ENCODE peak calls at places on chromosomes 6 and 20, in six cellular contexts. One of them, this sample, is unnamed.

GRCh38 chr20:57616143-57616951 is 3.9 kb downstream of the ZBP1 start:
- DNase-seq in PC-9: no peak
- DNase-seq in naive B cell: no peak
- DNase-seq in mucosa of descending colon: peak
- DNase-seq in NCI-H146: no peak
- DNase-seq in CD8-positive, alpha-beta T cell: no peak
- DNase-seq in this sample: no peak

GRCh38 chr6:5729813-5730212 is 276.9 kb downstream of the NRN1 start:
- DNase-seq in PC-9: no peak
- DNase-seq in naive B cell: no peak
- DNase-seq in mucosa of descending colon: no peak
- DNase-seq in NCI-H146: peak
- DNase-seq in CD8-positive, alpha-beta T cell: no peak
- DNase-seq in this sample: no peak

GRCh38 chr6:80457044-80457933 is 350.8 kb downstream of the BCKDHB start:
- DNase-seq in PC-9: peak
- DNase-seq in naive B cell: no peak
- DNase-seq in mucosa of descending colon: no peak
- DNase-seq in NCI-H146: no peak
- DNase-seq in CD8-positive, alpha-beta T cell: no peak
- DNase-seq in this sample: no peak

GRCh38 chr6:81792826-81793225 is 40.3 kb upstream of the TENT5A start:
- DNase-seq in PC-9: no peak
- DNase-seq in naive B cell: no peak
- DNase-seq in mucosa of descending colon: no peak
- DNase-seq in NCI-H146: peak
- DNase-seq in CD8-positive, alpha-beta T cell: no peak
- DNase-seq in this sample: no peak

GRCh38 chr20:33002087-33002808 is 2.0 kb downstream of the SUN5 start:
- DNase-seq in PC-9: no peak
- DNase-seq in naive B cell: no peak
- DNase-seq in mucosa of descending colon: no peak
- DNase-seq in NCI-H146: no peak
- DNase-seq in CD8-positive, alpha-beta T cell: no peak
- DNase-seq in this sample: no peak

GRCh38 chr20:40769677-40770285 is 80.7 kb upstream of the MAFB start:
- DNase-seq in PC-9: no peak
- DNase-seq in naive B cell: no peak
- DNase-seq in mucosa of descending colon: no peak
- DNase-seq in NCI-H146: no peak
- DNase-seq in CD8-positive, alpha-beta T cell: no peak
- DNase-seq in this sample: no peak

GRCh38 chr6:138500045-138500665 is 861 bp upstream of the NHSL1 start:
- DNase-seq in PC-9: no peak
- DNase-seq in naive B cell: no peak
- DNase-seq in mucosa of descending colon: no peak
- DNase-seq in NCI-H146: no peak
- DNase-seq in CD8-positive, alpha-beta T cell: no peak
- DNase-seq in this sample: no peak

GRCh38 chr6:3625161-3625979 is 126.1 kb downstream of the PXDC1 start:
- DNase-seq in PC-9: no peak
- DNase-seq in naive B cell: no peak
- DNase-seq in mucosa of descending colon: no peak
- DNase-seq in NCI-H146: peak
- DNase-seq in CD8-positive, alpha-beta T cell: no peak
- DNase-seq in this sample: no peak

GRCh38 chr20:15937179-15937578 is 636.1 kb downstream of the KIF16B start:
- DNase-seq in PC-9: no peak
- DNase-seq in naive B cell: peak
- DNase-seq in mucosa of descending colon: no peak
- DNase-seq in NCI-H146: no peak
- DNase-seq in CD8-positive, alpha-beta T cell: no peak
- DNase-seq in this sample: peak

GRCh38 chr20:63507083-63507743 is 8.3 kb upstream of the EEF1A2 start:
- DNase-seq in PC-9: no peak
- DNase-seq in naive B cell: no peak
- DNase-seq in mucosa of descending colon: no peak
- DNase-seq in NCI-H146: no peak
- DNase-seq in CD8-positive, alpha-beta T cell: no peak
- DNase-seq in this sample: no peak

GRCh38 chr20:1330075-1330830 is 1.3 kb upstream of the SDCBP2 start:
- DNase-seq in PC-9: peak
- DNase-seq in naive B cell: peak
- DNase-seq in mucosa of descending colon: peak
- DNase-seq in NCI-H146: no peak
- DNase-seq in CD8-positive, alpha-beta T cell: no peak
- DNase-seq in this sample: peak

GRCh38 chr6:4550227-4550597 is 226.0 kb upstream of the CDYL start:
- DNase-seq in PC-9: no peak
- DNase-seq in naive B cell: no peak
- DNase-seq in mucosa of descending colon: no peak
- DNase-seq in NCI-H146: no peak
- DNase-seq in CD8-positive, alpha-beta T cell: no peak
- DNase-seq in this sample: peak

GRCh38 chr20:17615645-17616479 is 46.0 kb downstream of the DSTN start:
- DNase-seq in PC-9: no peak
- DNase-seq in naive B cell: no peak
- DNase-seq in mucosa of descending colon: no peak
- DNase-seq in NCI-H146: peak
- DNase-seq in CD8-positive, alpha-beta T cell: no peak
- DNase-seq in this sample: no peak

GRCh38 chr6:73579851-73580246 is 59.0 kb upstream of the EEF1A1 start:
- DNase-seq in PC-9: peak
- DNase-seq in naive B cell: no peak
- DNase-seq in mucosa of descending colon: no peak
- DNase-seq in NCI-H146: no peak
- DNase-seq in CD8-positive, alpha-beta T cell: no peak
- DNase-seq in this sample: no peak

GRCh38 chr20:58829531-58829941 is 21.2 kb downstream of the GNAS-AS1 start:
- DNase-seq in PC-9: no peak
- DNase-seq in naive B cell: no peak
- DNase-seq in mucosa of descending colon: no peak
- DNase-seq in NCI-H146: no peak
- DNase-seq in CD8-positive, alpha-beta T cell: no peak
- DNase-seq in this sample: no peak

GRCh38 chr6:119575721-119576120 is 226.2 kb upstream of the MAN1A1 start:
- DNase-seq in PC-9: no peak
- DNase-seq in naive B cell: no peak
- DNase-seq in mucosa of descending colon: no peak
- DNase-seq in NCI-H146: no peak
- DNase-seq in CD8-positive, alpha-beta T cell: no peak
- DNase-seq in this sample: no peak

GRCh38 chr20:3698511-3699436 is 13.6 kb downstream of the SIGLEC1 start:
- DNase-seq in PC-9: no peak
- DNase-seq in naive B cell: no peak
- DNase-seq in mucosa of descending colon: no peak
- DNase-seq in NCI-H146: no peak
- DNase-seq in CD8-positive, alpha-beta T cell: no peak
- DNase-seq in this sample: no peak

GRCh38 chr6:119493980-119494379 is 144.4 kb upstream of the MAN1A1 start:
- DNase-seq in PC-9: no peak
- DNase-seq in naive B cell: no peak
- DNase-seq in mucosa of descending colon: no peak
- DNase-seq in NCI-H146: peak
- DNase-seq in CD8-positive, alpha-beta T cell: no peak
- DNase-seq in this sample: no peak

GRCh38 chr6:147699637-147700036 is 191.1 kb downstream of the SAMD5 start:
- DNase-seq in PC-9: no peak
- DNase-seq in naive B cell: no peak
- DNase-seq in mucosa of descending colon: no peak
- DNase-seq in NCI-H146: no peak
- DNase-seq in CD8-positive, alpha-beta T cell: no peak
- DNase-seq in this sample: no peak

GRCh38 chr6:76684881-76685280 is 612.4 kb upstream of the IMPG1 start:
- DNase-seq in PC-9: no peak
- DNase-seq in naive B cell: no peak
- DNase-seq in mucosa of descending colon: no peak
- DNase-seq in NCI-H146: peak
- DNase-seq in CD8-positive, alpha-beta T cell: no peak
- DNase-seq in this sample: no peak

GRCh38 chr6:113809818-113810217 is 47.3 kb upstream of the MARCKS start:
- DNase-seq in PC-9: no peak
- DNase-seq in naive B cell: peak
- DNase-seq in mucosa of descending colon: no peak
- DNase-seq in NCI-H146: no peak
- DNase-seq in CD8-positive, alpha-beta T cell: no peak
- DNase-seq in this sample: peak

GRCh38 chr6:47135772-47136171 is 93.6 kb upstream of the ADGRF1 start:
- DNase-seq in PC-9: peak
- DNase-seq in naive B cell: no peak
- DNase-seq in mucosa of descending colon: no peak
- DNase-seq in NCI-H146: peak
- DNase-seq in CD8-positive, alpha-beta T cell: no peak
- DNase-seq in this sample: no peak

GRCh38 chr20:61521680-61522420 is 269.8 kb downstream of the CDH4 start:
- DNase-seq in PC-9: no peak
- DNase-seq in naive B cell: no peak
- DNase-seq in mucosa of descending colon: no peak
- DNase-seq in NCI-H146: no peak
- DNase-seq in CD8-positive, alpha-beta T cell: no peak
- DNase-seq in this sample: no peak

GRCh38 chr6:80520195-80520594 is 413.7 kb downstream of the BCKDHB start:
- DNase-seq in PC-9: no peak
- DNase-seq in naive B cell: no peak
- DNase-seq in mucosa of descending colon: no peak
- DNase-seq in NCI-H146: no peak
- DNase-seq in CD8-positive, alpha-beta T cell: no peak
- DNase-seq in this sample: peak

GRCh38 chr20:45052698-45053440 is 48.1 kb downstream of the KCNS1 start:
- DNase-seq in PC-9: no peak
- DNase-seq in naive B cell: no peak
- DNase-seq in mucosa of descending colon: no peak
- DNase-seq in NCI-H146: no peak
- DNase-seq in CD8-positive, alpha-beta T cell: no peak
- DNase-seq in this sample: no peak

GRCh38 chr6:168116975-168117899 is 38.2 kb upstream of the FRMD1 start:
- DNase-seq in PC-9: no peak
- DNase-seq in naive B cell: no peak
- DNase-seq in mucosa of descending colon: no peak
- DNase-seq in NCI-H146: no peak
- DNase-seq in CD8-positive, alpha-beta T cell: no peak
- DNase-seq in this sample: no peak

GRCh38 chr6:13985663-13986325 is 61.0 kb downstream of the RNF182 start:
- DNase-seq in PC-9: no peak
- DNase-seq in naive B cell: no peak
- DNase-seq in mucosa of descending colon: no peak
- DNase-seq in NCI-H146: no peak
- DNase-seq in CD8-positive, alpha-beta T cell: no peak
- DNase-seq in this sample: no peak

GRCh38 chr20:26277339-26277738 is 580.7 kb upstream of the ZNF337 start:
- DNase-seq in PC-9: no peak
- DNase-seq in naive B cell: no peak
- DNase-seq in mucosa of descending colon: no peak
- DNase-seq in NCI-H146: no peak
- DNase-seq in CD8-positive, alpha-beta T cell: no peak
- DNase-seq in this sample: no peak

GRCh38 chr20:3751664-3752385 is 15.7 kb downstream of the ADISSP start:
- DNase-seq in PC-9: peak
- DNase-seq in naive B cell: peak
- DNase-seq in mucosa of descending colon: peak
- DNase-seq in NCI-H146: peak
- DNase-seq in CD8-positive, alpha-beta T cell: no peak
- DNase-seq in this sample: peak

GRCh38 chr6:110475255-110475654 is 1.2 kb downstream of the SLC22A16 start:
- DNase-seq in PC-9: no peak
- DNase-seq in naive B cell: peak
- DNase-seq in mucosa of descending colon: no peak
- DNase-seq in NCI-H146: no peak
- DNase-seq in CD8-positive, alpha-beta T cell: no peak
- DNase-seq in this sample: no peak

GRCh38 chr6:167581637-167582036 is 245.1 kb upstream of the AFDN start:
- DNase-seq in PC-9: no peak
- DNase-seq in naive B cell: no peak
- DNase-seq in mucosa of descending colon: no peak
- DNase-seq in NCI-H146: no peak
- DNase-seq in CD8-positive, alpha-beta T cell: no peak
- DNase-seq in this sample: no peak

GRCh38 chr20:33933469-33933909 is 60.2 kb upstream of the RALY start:
- DNase-seq in PC-9: peak
- DNase-seq in naive B cell: peak
- DNase-seq in mucosa of descending colon: peak
- DNase-seq in NCI-H146: peak
- DNase-seq in CD8-positive, alpha-beta T cell: peak
- DNase-seq in this sample: peak

GRCh38 chr6:21595265-21595950 is 1.9 kb downstream of the SOX4 start:
- DNase-seq in PC-9: peak
- DNase-seq in naive B cell: peak
- DNase-seq in mucosa of descending colon: peak
- DNase-seq in NCI-H146: peak
- DNase-seq in CD8-positive, alpha-beta T cell: peak
- DNase-seq in this sample: peak

GRCh38 chr20:23446505-23446904 is 6.2 kb downstream of the CST11 start:
- DNase-seq in PC-9: no peak
- DNase-seq in naive B cell: no peak
- DNase-seq in mucosa of descending colon: no peak
- DNase-seq in NCI-H146: peak
- DNase-seq in CD8-positive, alpha-beta T cell: no peak
- DNase-seq in this sample: no peak

GRCh38 chr6:160170018-160170680 is 48.5 kb downstream of the SLC22A1 start:
- DNase-seq in PC-9: no peak
- DNase-seq in naive B cell: no peak
- DNase-seq in mucosa of descending colon: no peak
- DNase-seq in NCI-H146: no peak
- DNase-seq in CD8-positive, alpha-beta T cell: no peak
- DNase-seq in this sample: no peak

GRCh38 chr20:38217791-38218565 is 42.6 kb downstream of the KIAA1755 start:
- DNase-seq in PC-9: peak
- DNase-seq in naive B cell: no peak
- DNase-seq in mucosa of descending colon: no peak
- DNase-seq in NCI-H146: no peak
- DNase-seq in CD8-positive, alpha-beta T cell: no peak
- DNase-seq in this sample: no peak

GRCh38 chr6:138310294-138310693 is 67.4 kb upstream of the SMIM28 start:
- DNase-seq in PC-9: no peak
- DNase-seq in naive B cell: no peak
- DNase-seq in mucosa of descending colon: no peak
- DNase-seq in NCI-H146: peak
- DNase-seq in CD8-positive, alpha-beta T cell: no peak
- DNase-seq in this sample: no peak

GRCh38 chr6:35181313-35181932 is 32.3 kb upstream of the SCUBE3 start:
- DNase-seq in PC-9: peak
- DNase-seq in naive B cell: no peak
- DNase-seq in mucosa of descending colon: no peak
- DNase-seq in NCI-H146: no peak
- DNase-seq in CD8-positive, alpha-beta T cell: no peak
- DNase-seq in this sample: no peak

GRCh38 chr6:17446713-17447112 is 53.3 kb downstream of the CAP2 start:
- DNase-seq in PC-9: no peak
- DNase-seq in naive B cell: no peak
- DNase-seq in mucosa of descending colon: no peak
- DNase-seq in NCI-H146: peak
- DNase-seq in CD8-positive, alpha-beta T cell: no peak
- DNase-seq in this sample: no peak